ENCODE peak calls at places on chromosome 1, in eight cellular contexts. L is OCI-LY7; D is mucosa of descending colon; F is CD8-positive, alpha-beta T cell; B is IMR-90; G is psoas muscle; C is esophagus squamous epithelium; P is HAP-1. U is an unnamed sample.
A peak's percentile ranks its signal among the peaks of the same experiment; 100 is the strongest.

GRCh38 chr1:12541274-12542137 is 76.5 kb downstream of the DHRS3 start:
- DNase-seq in G (peak; percentile 71), F (no peak), P (no peak), L (no peak), C (no peak), D (peak; percentile 39), B (peak; percentile 67), U (peak; percentile 39)

GRCh38 chr1:9861371-9861770 is 37.6 kb upstream of the CLSTN1 start:
- DNase-seq in F (no peak), D (no peak), G (no peak), P (no peak), L (peak; percentile 54), C (no peak), B (no peak), U (no peak)

GRCh38 chr1:58515794-58516401 is 30.6 kb downstream of the OMA1 start:
- DNase-seq in B (peak; percentile 85), C (no peak), F (no peak), G (no peak), D (peak; percentile 58), L (peak; percentile 78), P (peak; percentile 52), U (peak; percentile 27)

GRCh38 chr1:200036616-200037270 is 9.2 kb downstream of the NR5A2 start:
- DNase-seq in F (no peak), P (no peak), B (no peak), C (no peak), D (peak; percentile 74), G (no peak), L (no peak), U (peak; percentile 75)

GRCh38 chr1:167715653-167716302 is 6.0 kb upstream of the MPZL1 start:
- DNase-seq in F (no peak), C (no peak), L (no peak), D (no peak), B (peak; percentile 10), P (peak; percentile 34), G (no peak), U (no peak)

GRCh38 chr1:44015206-44015605 is 16.1 kb downstream of the SLC6A9 start:
- DNase-seq in C (no peak), D (no peak), G (no peak), P (no peak), F (no peak), B (no peak), L (no peak), U (no peak)

GRCh38 chr1:228393268-228393699 is 13.4 kb downstream of the TRIM11 start:
- DNase-seq in B (peak; percentile 73), C (no peak), D (peak; percentile 51), P (no peak), G (no peak), L (peak; percentile 17), F (no peak), U (no peak)

GRCh38 chr1:43049487-43049886 is 90.8 kb upstream of the SLC2A1 start:
- DNase-seq in D (no peak), L (no peak), C (no peak), F (no peak), G (no peak), B (peak; percentile 33), P (no peak), U (no peak)

GRCh38 chr1:11920239-11920903 is 5.9 kb downstream of the KIAA2013 start:
- DNase-seq in C (no peak), B (no peak), D (no peak), G (no peak), F (no peak), P (no peak), L (no peak), U (no peak)

GRCh38 chr1:223628858-223629257 is 36.6 kb downstream of the CAPN8 start:
- DNase-seq in L (no peak), P (no peak), C (no peak), F (no peak), G (no peak), B (no peak), D (no peak), U (no peak)

GRCh38 chr1:69700770-69701169 is 133.0 kb downstream of the LRRC7 start:
- DNase-seq in C (no peak), F (no peak), P (peak; percentile 45), L (no peak), G (no peak), B (peak; percentile 1), D (peak; percentile 43), U (no peak)

GRCh38 chr1:228018961-228019721 is 12.3 kb downstream of the WNT3A start:
- DNase-seq in G (no peak), P (no peak), L (no peak), C (no peak), B (no peak), D (no peak), F (no peak), U (no peak)

GRCh38 chr1:84959294-84959693 is 37.6 kb downstream of the MCOLN2 start:
- DNase-seq in F (no peak), B (peak; percentile 66), C (no peak), D (no peak), G (no peak), L (no peak), P (no peak), U (no peak)

GRCh38 chr1:208562021-208562950 is 318.1 kb upstream of the PLXNA2 start:
- DNase-seq in F (no peak), B (no peak), P (no peak), L (no peak), D (no peak), C (no peak), G (no peak), U (no peak)

GRCh38 chr1:70556541-70556940 is 145.5 kb downstream of the CTH start:
- DNase-seq in P (peak; percentile 95), G (no peak), L (no peak), C (no peak), D (no peak), B (no peak), F (no peak), U (no peak)

GRCh38 chr1:207025144-207025880 is 7.2 kb downstream of the C1orf116 start:
- DNase-seq in B (peak; percentile 49), L (no peak), C (no peak), P (no peak), D (no peak), F (no peak), G (no peak), U (no peak)

GRCh38 chr1:88149686-88150085 is 534.4 kb upstream of the PKN2 start:
- DNase-seq in F (no peak), D (no peak), P (no peak), C (no peak), B (no peak), G (no peak), L (no peak), U (no peak)

GRCh38 chr1:245791410-245792312 is 636.9 kb downstream of the KIF26B start:
- DNase-seq in L (no peak), F (no peak), B (no peak), G (no peak), D (no peak), P (no peak), C (no peak), U (no peak)

GRCh38 chr1:166165661-166166399 is 971 bp downstream of the FAM78B start:
- DNase-seq in P (no peak), L (no peak), B (no peak), D (peak; percentile 25), F (no peak), G (no peak), C (no peak), U (peak; percentile 22)

DNA sequence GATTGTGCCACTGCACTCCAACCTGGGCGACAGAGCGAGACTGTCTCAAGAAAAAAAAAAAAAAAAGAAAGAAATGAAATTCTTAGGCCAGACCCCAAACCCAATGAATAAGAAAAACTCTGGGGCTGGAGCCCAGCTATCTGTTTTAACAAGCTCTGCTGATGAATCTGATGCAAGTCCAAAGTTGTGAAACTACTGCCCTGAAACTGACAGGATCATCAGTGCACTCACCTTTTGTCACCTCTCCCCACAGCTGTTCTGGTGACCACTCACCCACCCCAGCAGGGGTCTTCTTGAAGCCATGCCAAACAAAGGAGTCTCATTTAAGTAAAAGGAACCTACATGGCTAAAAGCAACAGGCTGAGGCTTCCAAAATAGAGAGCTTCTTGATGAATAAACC is 8.4 kb downstream of the PABPC4 start:
- DNase-seq in C (no peak), F (no peak), G (no peak), B (no peak), P (no peak), L (no peak), D (no peak), U (no peak)
- H3K4me1 ChIP-seq in C (peaks cover 13% of the 10 kb centered on the region), F (peaks cover 15% of the 10 kb centered on the region), G (peaks cover 19% of the 10 kb centered on the region), B (peaks cover 1% of the 10 kb centered on the region), P (peaks cover 1% of the 10 kb centered on the region), L (peaks cover 10% of the 10 kb centered on the region), D (peaks cover 27% of the 10 kb centered on the region), U (peaks cover 14% of the 10 kb centered on the region)

DNA sequence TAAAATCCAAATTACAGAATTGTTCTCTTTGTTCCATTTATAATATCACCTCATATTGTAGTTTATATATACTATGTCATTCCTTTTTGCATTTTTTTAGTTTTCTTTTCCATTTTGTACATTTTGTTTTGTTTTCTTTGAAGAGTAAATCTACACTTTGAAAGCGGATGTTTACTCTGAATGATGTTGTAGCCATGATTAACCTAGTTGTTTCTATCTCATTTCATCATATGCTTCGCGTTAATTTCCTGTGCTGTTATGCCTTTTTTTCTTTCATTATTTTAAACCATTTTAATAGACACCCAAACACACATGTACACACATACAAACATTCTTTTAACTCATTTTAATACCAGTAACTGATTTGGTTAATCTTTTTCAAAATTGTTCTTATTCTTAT is 5.3 kb downstream of the OR2T6 start:
- DNase-seq in B (no peak), G (no peak), P (no peak), C (no peak), F (no peak), L (no peak), D (no peak), U (no peak)
- H3K4me1 ChIP-seq in B (no peaks in the 10 kb centered on the region), G (no peaks in the 10 kb centered on the region), P (no peaks in the 10 kb centered on the region), C (no peaks in the 10 kb centered on the region), F (no peaks in the 10 kb centered on the region), L (no peaks in the 10 kb centered on the region), D (no peaks in the 10 kb centered on the region), U (no peaks in the 10 kb centered on the region)

DNA sequence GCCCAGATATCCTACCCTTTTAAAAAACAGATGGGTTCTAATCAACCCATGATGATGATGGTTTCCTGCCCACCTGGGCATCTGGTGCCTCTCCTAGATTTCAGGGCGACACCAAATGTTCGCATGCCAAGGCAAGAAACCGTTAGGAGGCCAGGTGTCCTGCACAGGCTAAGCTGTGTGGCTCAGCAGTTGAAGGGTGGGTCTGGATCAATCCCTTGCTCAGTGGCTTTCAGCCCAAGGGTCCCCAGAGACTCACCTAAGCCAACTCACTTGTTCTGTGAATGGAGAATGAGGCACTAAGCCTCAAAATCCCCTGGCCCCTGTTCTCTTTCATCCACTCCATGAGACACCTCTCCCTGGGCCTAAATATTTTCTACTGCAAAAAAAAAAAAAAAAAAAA is 169.1 kb upstream of the EDN2 start:
- DNase-seq in G (no peak), C (no peak), L (peak; percentile 40), B (no peak), D (no peak), F (no peak), P (no peak), U (no peak)
- H3K4me1 ChIP-seq in G (peaks cover 9% of the 10 kb centered on the region), C (peaks cover 15% of the 10 kb centered on the region), L (peaks cover 8% of the 10 kb centered on the region), B (peaks cover 5% of the 10 kb centered on the region), D (no peaks in the 10 kb centered on the region), F (peaks cover 24% of the 10 kb centered on the region), P (no peaks in the 10 kb centered on the region), U (no peaks in the 10 kb centered on the region)

GRCh38 chr1:82227286-82227685 is 426.6 kb downstream of the ADGRL2 start:
- DNase-seq in C (no peak), P (peak; percentile 49), D (no peak), F (no peak), G (no peak), B (no peak), L (no peak), U (no peak)
- H3K4me1 ChIP-seq in C (peaks cover 37% of the 10 kb centered on the region), P (peaks cover 25% of the 10 kb centered on the region), D (no peaks in the 10 kb centered on the region), F (no peaks in the 10 kb centered on the region), G (no peaks in the 10 kb centered on the region), B (no peaks in the 10 kb centered on the region), L (no peaks in the 10 kb centered on the region), U (peaks cover 5% of the 10 kb centered on the region)

U was measured in colonic mucosa.